ENCODE peak calls at places on chromosomes 2 and 18, in five cellular contexts. One of them, this sample, is unnamed.

GRCh38 chr2:51597086-51597485 is 565.2 kb upstream of the NRXN1 start:
- DNase-seq in uterus: no peak
- DNase-seq in heart right ventricle: no peak
- DNase-seq in hepatocyte: no peak
- DNase-seq in transverse colon: no peak
- DNase-seq in this sample: no peak

GRCh38 chr2:54456526-54457325 is 599 bp downstream of the SPTBN1 start:
- DNase-seq in uterus: peak
- DNase-seq in heart right ventricle: peak
- DNase-seq in hepatocyte: peak
- DNase-seq in transverse colon: peak
- DNase-seq in this sample: peak

GRCh38 chr2:33583194-33583938 is 15.7 kb downstream of the FAM98A start:
- DNase-seq in uterus: no peak
- DNase-seq in heart right ventricle: peak
- DNase-seq in hepatocyte: peak
- DNase-seq in transverse colon: no peak
- DNase-seq in this sample: no peak

GRCh38 chr18:32135595-32135994 is 43.9 kb downstream of the RNF138 start:
- DNase-seq in uterus: no peak
- DNase-seq in heart right ventricle: no peak
- DNase-seq in hepatocyte: no peak
- DNase-seq in transverse colon: no peak
- DNase-seq in this sample: no peak

GRCh38 chr2:167592441-167592840 is 655.0 kb downstream of the STK39 start:
- DNase-seq in uterus: no peak
- DNase-seq in heart right ventricle: no peak
- DNase-seq in hepatocyte: no peak
- DNase-seq in transverse colon: no peak
- DNase-seq in this sample: no peak

GRCh38 chr18:58064406-58064998 is 20.5 kb downstream of the NEDD4L start:
- DNase-seq in uterus: no peak
- DNase-seq in heart right ventricle: no peak
- DNase-seq in hepatocyte: no peak
- DNase-seq in transverse colon: no peak
- DNase-seq in this sample: no peak

GRCh38 chr18:57859314-57859713 is 56.2 kb upstream of the ATP8B1 start:
- DNase-seq in uterus: no peak
- DNase-seq in heart right ventricle: no peak
- DNase-seq in hepatocyte: peak
- DNase-seq in transverse colon: peak
- DNase-seq in this sample: peak

GRCh38 chr2:240199133-240199870 is 58.8 kb upstream of the OTOS start:
- DNase-seq in uterus: no peak
- DNase-seq in heart right ventricle: no peak
- DNase-seq in hepatocyte: no peak
- DNase-seq in transverse colon: no peak
- DNase-seq in this sample: no peak

GRCh38 chr2:216635701-216636541 is 2.7 kb downstream of the IGFBP2 start:
- DNase-seq in uterus: no peak
- DNase-seq in heart right ventricle: no peak
- DNase-seq in hepatocyte: no peak
- DNase-seq in transverse colon: peak
- DNase-seq in this sample: no peak

GRCh38 chr18:903703-904102 is 968 bp upstream of the ADCYAP1 start:
- DNase-seq in uterus: no peak
- DNase-seq in heart right ventricle: peak
- DNase-seq in hepatocyte: peak
- DNase-seq in transverse colon: no peak
- DNase-seq in this sample: peak

GRCh38 chr2:191894681-191895147 is 47.8 kb upstream of the CAVIN2 start:
- DNase-seq in uterus: no peak
- DNase-seq in heart right ventricle: no peak
- DNase-seq in hepatocyte: no peak
- DNase-seq in transverse colon: no peak
- DNase-seq in this sample: peak

GRCh38 chr18:22836932-22837331 is 96.2 kb upstream of the RBBP8 start:
- DNase-seq in uterus: no peak
- DNase-seq in heart right ventricle: no peak
- DNase-seq in hepatocyte: no peak
- DNase-seq in transverse colon: no peak
- DNase-seq in this sample: no peak

GRCh38 chr2:32894119-32894728 is 52.5 kb upstream of the LTBP1 start:
- DNase-seq in uterus: no peak
- DNase-seq in heart right ventricle: no peak
- DNase-seq in hepatocyte: no peak
- DNase-seq in transverse colon: no peak
- DNase-seq in this sample: no peak

GRCh38 chr2:9655441-9656269 is 24.9 kb upstream of the YWHAQ start:
- DNase-seq in uterus: no peak
- DNase-seq in heart right ventricle: no peak
- DNase-seq in hepatocyte: no peak
- DNase-seq in transverse colon: no peak
- DNase-seq in this sample: no peak

GRCh38 chr2:142957143-142957542 is 79.7 kb downstream of the KYNU start:
- DNase-seq in uterus: no peak
- DNase-seq in heart right ventricle: no peak
- DNase-seq in hepatocyte: no peak
- DNase-seq in transverse colon: no peak
- DNase-seq in this sample: no peak

GRCh38 chr2:23445450-23445868 is 60.5 kb downstream of the KLHL29 start:
- DNase-seq in uterus: no peak
- DNase-seq in heart right ventricle: no peak
- DNase-seq in hepatocyte: no peak
- DNase-seq in transverse colon: no peak
- DNase-seq in this sample: peak

GRCh38 chr2:101274142-101274541 is 21.5 kb downstream of the CNOT11 start:
- DNase-seq in uterus: no peak
- DNase-seq in heart right ventricle: no peak
- DNase-seq in hepatocyte: no peak
- DNase-seq in transverse colon: no peak
- DNase-seq in this sample: no peak

GRCh38 chr2:24973812-24974211 is 2.1 kb upstream of the DNAJC27 start:
- DNase-seq in uterus: no peak
- DNase-seq in heart right ventricle: no peak
- DNase-seq in hepatocyte: no peak
- DNase-seq in transverse colon: no peak
- DNase-seq in this sample: no peak
- H3K27ac ChIP-seq in uterus: peak
- H3K27ac ChIP-seq in heart right ventricle: no peak
- H3K27ac ChIP-seq in hepatocyte: no peak
- H3K27ac ChIP-seq in transverse colon: no peak
- H3K27ac ChIP-seq in this sample: no peak

DNA sequence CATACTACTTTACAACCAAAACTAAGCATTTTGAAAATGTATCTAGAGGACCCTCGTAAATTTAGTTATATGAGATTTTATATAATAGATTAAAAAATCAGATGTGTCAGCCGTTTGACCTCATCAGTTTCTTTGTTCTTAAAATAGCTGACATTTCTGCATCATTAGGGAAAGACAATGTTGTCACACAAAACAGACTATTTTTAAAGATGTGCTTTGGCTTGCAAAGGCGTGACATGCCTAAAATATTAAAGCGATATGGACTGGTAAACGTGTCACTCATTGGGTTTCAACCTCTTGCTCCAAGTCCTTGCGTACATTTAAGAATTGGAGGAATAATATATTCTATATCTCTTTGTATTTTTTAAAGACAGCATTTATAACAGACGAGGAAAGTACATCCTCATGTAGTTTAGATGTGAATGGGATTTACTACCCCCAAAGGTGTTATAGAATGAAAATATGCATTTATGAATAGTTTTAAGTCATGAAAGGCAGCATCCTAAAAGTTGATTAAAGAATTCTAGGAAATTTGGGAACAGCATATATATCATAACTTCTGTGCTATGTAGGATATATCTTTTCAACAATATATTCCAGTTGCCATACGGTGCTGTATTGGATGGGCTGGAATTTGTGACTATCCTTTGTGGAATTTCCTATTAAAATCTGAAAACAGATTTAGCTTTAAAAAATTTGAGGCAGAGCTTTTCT is 3.8 kb downstream of the MYL12A start:
- DNase-seq in uterus: no peak
- DNase-seq in heart right ventricle: peak
- DNase-seq in hepatocyte: no peak
- DNase-seq in transverse colon: no peak
- DNase-seq in this sample: no peak
- H3K27ac ChIP-seq in uterus: peak
- H3K27ac ChIP-seq in heart right ventricle: peak
- H3K27ac ChIP-seq in hepatocyte: no peak
- H3K27ac ChIP-seq in transverse colon: peak
- H3K27ac ChIP-seq in this sample: no peak

DNA sequence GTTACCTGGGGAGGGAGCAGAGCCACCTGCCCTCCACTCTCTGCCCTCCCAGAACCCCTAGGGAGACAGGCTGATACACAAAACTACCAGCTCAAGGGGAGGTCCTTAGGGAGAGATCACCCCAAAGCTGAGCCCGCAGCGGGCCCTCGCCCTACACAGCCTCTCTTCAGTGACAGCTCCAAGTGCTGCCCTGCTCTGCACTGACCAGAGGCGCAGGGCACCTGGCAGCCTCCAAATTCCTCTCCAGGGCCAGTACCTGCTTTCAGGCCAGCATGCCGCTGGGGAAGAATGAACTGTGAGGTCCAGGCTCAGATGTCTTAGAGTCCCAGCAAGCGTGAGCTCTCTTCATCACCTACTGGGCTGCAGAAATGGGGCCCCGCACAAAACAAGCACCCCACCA is 11.3 kb upstream of the SH3BP4 start:
- DNase-seq in uterus: no peak
- DNase-seq in heart right ventricle: no peak
- DNase-seq in hepatocyte: no peak
- DNase-seq in transverse colon: no peak
- DNase-seq in this sample: no peak
- H3K27ac ChIP-seq in uterus: no peak
- H3K27ac ChIP-seq in heart right ventricle: no peak
- H3K27ac ChIP-seq in hepatocyte: no peak
- H3K27ac ChIP-seq in transverse colon: no peak
- H3K27ac ChIP-seq in this sample: no peak

GRCh38 chr18:77133051-77133919 is 702 bp upstream of the MBP start:
- DNase-seq in uterus: peak
- DNase-seq in heart right ventricle: peak
- DNase-seq in hepatocyte: peak
- DNase-seq in transverse colon: peak
- DNase-seq in this sample: no peak

GRCh38 chr18:77132369-77133050 is at the start of gene MBP:
- DNase-seq in uterus: peak
- DNase-seq in heart right ventricle: peak
- DNase-seq in hepatocyte: peak
- DNase-seq in transverse colon: peak
- DNase-seq in this sample: peak

GRCh38 chr18:77131100-77131651 is 1.4 kb downstream of the MBP start:
- DNase-seq in uterus: peak
- DNase-seq in heart right ventricle: peak
- DNase-seq in hepatocyte: peak
- DNase-seq in transverse colon: peak
- DNase-seq in this sample: no peak

GRCh38 chr18:77130229-77131099 is 2.1 kb downstream of the MBP start:
- DNase-seq in uterus: no peak
- DNase-seq in heart right ventricle: no peak
- DNase-seq in hepatocyte: no peak
- DNase-seq in transverse colon: no peak
- DNase-seq in this sample: no peak

DNA sequence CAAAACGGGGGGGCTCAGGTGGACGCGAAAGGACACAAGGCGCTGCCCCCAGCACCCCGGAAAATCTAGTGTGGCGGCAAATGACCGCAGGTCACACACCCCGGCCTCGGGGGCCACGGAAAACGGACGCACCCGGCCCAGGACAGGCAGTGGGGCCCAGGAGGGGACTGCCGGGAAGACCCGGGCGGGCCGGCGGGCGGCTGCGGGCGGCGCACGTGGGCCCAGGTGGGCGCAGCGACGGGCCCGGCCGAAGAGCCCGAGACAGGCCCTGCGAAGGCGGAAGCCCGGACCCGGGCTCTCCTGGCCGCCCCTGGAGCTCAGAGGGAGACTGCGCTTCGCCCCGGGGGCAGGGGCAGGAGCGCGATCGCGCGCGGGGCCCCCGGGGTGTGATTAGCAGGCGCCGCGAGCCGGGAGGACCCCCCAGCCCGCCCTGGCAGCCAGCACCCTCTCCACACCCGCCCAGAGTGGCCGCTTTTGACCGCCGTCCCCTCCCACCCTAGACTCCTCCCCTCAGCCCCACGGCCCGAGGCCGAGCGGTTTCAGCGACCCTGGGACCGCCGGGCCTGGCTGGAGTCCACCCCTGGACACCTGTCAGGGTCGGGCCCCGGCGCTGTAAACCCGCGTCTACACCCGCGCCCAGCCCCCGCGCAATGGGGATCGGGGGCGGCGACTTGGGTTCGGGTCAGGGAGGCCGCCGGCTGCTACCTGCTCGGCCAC is 773 bp downstream of the MBP start:
- DNase-seq in uterus: peak
- DNase-seq in heart right ventricle: peak
- DNase-seq in hepatocyte: peak
- DNase-seq in transverse colon: peak
- DNase-seq in this sample: no peak
- H3K27ac ChIP-seq in uterus: peak
- H3K27ac ChIP-seq in heart right ventricle: peak
- H3K27ac ChIP-seq in hepatocyte: peak
- H3K27ac ChIP-seq in transverse colon: peak
- H3K27ac ChIP-seq in this sample: peak

GRCh38 chr18:37524139-37524538 is 41.5 kb downstream of the CELF4 start:
- DNase-seq in uterus: no peak
- DNase-seq in heart right ventricle: no peak
- DNase-seq in hepatocyte: no peak
- DNase-seq in transverse colon: no peak
- DNase-seq in this sample: no peak
- H3K27ac ChIP-seq in uterus: no peak
- H3K27ac ChIP-seq in heart right ventricle: no peak
- H3K27ac ChIP-seq in hepatocyte: no peak
- H3K27ac ChIP-seq in transverse colon: no peak
- H3K27ac ChIP-seq in this sample: no peak

DNA sequence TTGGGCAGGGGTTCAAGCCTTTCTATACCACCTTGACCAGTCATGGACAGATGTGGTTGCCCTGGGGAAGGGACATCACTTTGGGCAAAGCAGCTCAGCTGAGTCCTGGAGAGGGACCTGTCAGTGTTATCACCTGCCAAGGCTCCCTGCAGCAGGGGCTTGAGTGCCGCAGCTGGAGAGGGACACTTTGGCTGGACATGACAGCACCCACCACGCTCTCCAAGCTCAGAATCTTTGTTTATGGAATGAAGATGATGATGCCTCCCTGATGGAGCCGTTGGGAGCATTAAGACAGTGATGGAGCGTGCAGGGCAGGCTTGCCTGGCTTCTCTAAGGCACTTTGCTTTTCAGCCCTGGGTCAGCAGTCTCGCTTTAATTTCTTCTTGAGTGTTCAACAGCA is 4.3 kb upstream of the TFCP2L1 start:
- DNase-seq in uterus: no peak
- DNase-seq in heart right ventricle: no peak
- DNase-seq in hepatocyte: no peak
- DNase-seq in transverse colon: no peak
- DNase-seq in this sample: no peak
- H3K27ac ChIP-seq in uterus: no peak
- H3K27ac ChIP-seq in heart right ventricle: no peak
- H3K27ac ChIP-seq in hepatocyte: no peak
- H3K27ac ChIP-seq in transverse colon: no peak
- H3K27ac ChIP-seq in this sample: no peak